ENCODE peak calls at places on chromosomes 12 and 14, in nine cellular contexts. J is renal cortical epithelial cell; O is AG09319; W is stimulated activated CD4-positive, alpha-beta T cell treated with anti-CD3 and anti-CD28 coated beads, Interleukin-4, amount 100 ng/mL, for 4 hours; M is iris pigment epithelial cell; L is astrocyte of the spinal cord; R is OCI-M1; Q is activated naive CD4-positive, alpha-beta T cell; I is AG09309. K is an unnamed sample.

GRCh38 chr14:34374998-34375740 is 86.9 kb downstream of the SPTSSA start:
- DNase-seq in M (no peak), R (no peak), O (no peak), W (no peak), Q (no peak), L (no peak), J (peak), I (no peak), K (no peak)

GRCh38 chr14:66114071-66114470 is 372.1 kb upstream of the CCDC196 start:
- DNase-seq in L (no peak), O (no peak), I (no peak), J (no peak), Q (no peak), R (no peak), M (no peak), W (no peak), K (no peak)

GRCh38 chr12:92735131-92735721 is 32.4 kb downstream of the PLEKHG7 start:
- DNase-seq in Q (no peak), M (peak), J (peak), R (peak), W (no peak), I (peak), O (peak), L (peak), K (peak)

GRCh38 chr12:67889935-67890334 is 99.3 kb upstream of the IFNG-AS1 start:
- DNase-seq in Q (no peak), I (no peak), R (no peak), L (no peak), O (no peak), W (no peak), M (no peak), J (no peak), K (no peak)

GRCh38 chr12:107415834-107416233 is 269.8 kb upstream of the PWP1 start:
- DNase-seq in M (peak), J (peak), L (peak), Q (no peak), R (no peak), W (no peak), O (peak), I (peak), K (no peak)

GRCh38 chr14:98122527-98122926 is 1149.5 kb downstream of the BCL11B start:
- DNase-seq in O (no peak), L (no peak), W (no peak), Q (no peak), M (no peak), R (no peak), I (no peak), J (no peak), K (no peak)

GRCh38 chr12:56271031-56271430 is 4.3 kb downstream of the COQ10A start:
- DNase-seq in M (peak), R (peak), J (peak), L (peak), I (no peak), Q (no peak), W (no peak), O (no peak), K (no peak)

GRCh38 chr14:75523771-75524171 is 1.5 kb downstream of the BATF start:
- DNase-seq in I (no peak), J (peak), R (no peak), L (no peak), O (no peak), Q (no peak), W (no peak), M (peak), K (no peak)

GRCh38 chr12:113040722-113041168 is 15.8 kb upstream of the DTX1 start:
- DNase-seq in M (peak), R (peak), W (no peak), Q (no peak), L (peak), I (peak), O (peak), J (peak), K (peak)

GRCh38 chr14:32004300-32004699 is 72.8 kb upstream of the ARHGAP5 start:
- DNase-seq in L (peak), R (peak), J (peak), W (no peak), M (peak), Q (no peak), I (peak), O (no peak), K (peak)

GRCh38 chr12:115638753-115639666 is 638.5 kb downstream of the MED13L start:
- DNase-seq in M (no peak), L (no peak), O (no peak), J (no peak), I (no peak), Q (no peak), R (no peak), W (no peak), K (no peak)